ENCODE peak calls at places on chromosome 13, in four cellular contexts. D, V, T and O are unnamed samples.

GRCh38 chr13:62158520-62158919 is 742.9 kb upstream of the PCDH20 start:
- DNase-seq in D (no peak), V (no peak), T (no peak), O (no peak)

GRCh38 chr13:27446986-27447583 is 3.3 kb downstream of the MTIF3 start:
- DNase-seq in D (peak), V (no peak), T (no peak), O (no peak)

GRCh38 chr13:40315416-40316064 is 350.9 kb downstream of the FOXO1 start:
- DNase-seq in D (no peak), V (no peak), T (no peak), O (peak)

GRCh38 chr13:27053235-27053884 is 118.3 kb downstream of the USP12 start:
- DNase-seq in D (peak), V (no peak), T (no peak), O (peak)

GRCh38 chr13:72643339-72643989 is 84.0 kb downstream of the MZT1 start:
- DNase-seq in D (peak), V (peak), T (no peak), O (peak)

GRCh38 chr13:40152145-40152544 is 496.7 kb downstream of the COG6 start:
- DNase-seq in D (no peak), V (no peak), T (no peak), O (no peak)

GRCh38 chr13:98822238-98822606 is 69.8 kb upstream of the SLC15A1 start:
- DNase-seq in D (no peak), V (no peak), T (no peak), O (no peak)

GRCh38 chr13:102138635-102139225 is 263.1 kb downstream of the FGF14 start:
- DNase-seq in D (no peak), V (no peak), T (no peak), O (no peak)

GRCh38 chr13:89066868-89067466 is 1395.8 kb downstream of the SLITRK5 start:
- DNase-seq in D (peak), V (peak), T (no peak), O (peak)

GRCh38 chr13:110634558-110634957 is 19.2 kb downstream of the NAXD start:
- DNase-seq in D (no peak), V (no peak), T (peak), O (no peak)

GRCh38 chr13:106963151-106963550 is 395.2 kb upstream of the ARGLU1 start:
- DNase-seq in D (no peak), V (no peak), T (no peak), O (no peak)